ENCODE peak calls at places on chromosomes 4 and X, in ten cellular contexts. G, F, B, K, J, T, Y, M, S and X are unnamed samples. For H3K36me3, the result is how much of the 10 kb centered on the place peaks cover.

GRCh38 chrX:132818638-132819037 is 139.8 kb downstream of the HS6ST2 start:
- DNase-seq in J (no peak), B (no peak), M (no peak), K (no peak), Y (no peak), G (peak), S (no peak), T (no peak), F (no peak), X (no peak)

GRCh38 chr4:66000500-66001117 is 330.3 kb upstream of the EPHA5 start:
- DNase-seq in Y (no peak), B (no peak), T (no peak), S (no peak), F (no peak), M (no peak), J (no peak), K (no peak), G (no peak), X (no peak)

GRCh38 chr4:19494958-19495357 is 756.7 kb upstream of the SLIT2 start:
- DNase-seq in B (no peak), Y (no peak), J (no peak), S (no peak), T (no peak), G (no peak), F (no peak), M (peak), K (no peak), X (no peak)

GRCh38 chrX:71652405-71652804 is 14.9 kb upstream of the LOC101059915 start:
- DNase-seq in F (peak), K (peak), B (peak), M (peak), Y (no peak), S (no peak), T (peak), G (peak), J (peak), X (no peak)

GRCh38 chrX:122567911-122568310 is 616.2 kb upstream of the GRIA3 start:
- DNase-seq in B (no peak), J (no peak), S (no peak), M (no peak), F (no peak), G (no peak), T (no peak), K (no peak), Y (no peak), X (no peak)

GRCh38 chr4:147727476-147728028 is 4.3 kb upstream of the ARHGAP10 start:
- DNase-seq in T (no peak), G (no peak), K (no peak), F (no peak), Y (no peak), B (no peak), M (no peak), S (no peak), J (no peak), X (no peak)

GRCh38 chr4:41454393-41454792 is 83.6 kb upstream of the LIMCH1 start:
- DNase-seq in K (peak), M (no peak), Y (no peak), G (no peak), S (no peak), F (no peak), B (no peak), T (no peak), J (peak), X (no peak)

GRCh38 chr4:188002751-188003150 is 7.2 kb downstream of the ZFP42 start:
- DNase-seq in F (no peak), T (no peak), S (no peak), K (no peak), G (no peak), J (no peak), M (no peak), Y (no peak), B (no peak), X (no peak)

GRCh38 chrX:25015486-25016360 is at the start of gene ARX:
- DNase-seq in J (peak), F (peak), Y (peak), G (peak), K (peak), S (peak), T (no peak), M (peak), B (peak), X (peak)

GRCh38 chrX:149877636-149878035 is 3.3 kb upstream of the MAGEA8 start:
- DNase-seq in G (no peak), S (no peak), Y (no peak), J (no peak), K (no peak), F (no peak), T (no peak), M (peak), B (no peak), X (no peak)

GRCh38 chr4:153082322-153083301 is 121.6 kb upstream of the TRIM2 start:
- DNase-seq in J (no peak), S (peak), K (no peak), G (no peak), M (no peak), B (no peak), Y (no peak), F (no peak), T (no peak), X (no peak)

GRCh38 chrX:12060489-12061260 is 77.6 kb upstream of the FRMPD4 start:
- DNase-seq in F (no peak), K (no peak), Y (no peak), B (no peak), G (no peak), S (no peak), J (no peak), T (no peak), M (no peak), X (no peak)

GRCh38 chrX:12065251-12065650 is 73.0 kb upstream of the FRMPD4 start:
- DNase-seq in F (no peak), T (no peak), Y (no peak), J (peak), B (peak), M (peak), S (no peak), K (peak), G (peak), X (no peak)
- H3K36me3 ChIP-seq in F (under half), T (under half), Y (under half), J (under half), B (under half), M (under half), S (under half), K (under half), G (under half), X (under half)

GRCh38 chr4:110644008-110644407 is 21.1 kb upstream of the PITX2 start:
- DNase-seq in K (no peak), J (no peak), G (no peak), M (no peak), Y (no peak), F (no peak), S (no peak), B (peak), T (no peak), X (no peak)
- H3K36me3 ChIP-seq in K (under half), J (under half), G (under half), M (under half), Y (under half), F (under half), S (under half), B (under half), T (under half), X (under half)

GRCh38 chr4:181823183-181823582 is 420.0 kb upstream of the TENM3 start:
- DNase-seq in Y (no peak), G (peak), F (no peak), J (no peak), M (no peak), B (no peak), K (no peak), S (no peak), T (no peak), X (no peak)

GRCh38 chr4:181820518-181820917 is 422.7 kb upstream of the TENM3 start:
- DNase-seq in Y (no peak), J (no peak), G (no peak), F (no peak), M (no peak), T (no peak), S (no peak), B (no peak), K (no peak), X (no peak)

GRCh38 chr4:181821039-181822004 is 421.9 kb upstream of the TENM3 start:
- DNase-seq in T (no peak), Y (no peak), G (peak), J (no peak), B (no peak), K (peak), S (no peak), F (no peak), M (peak), X (no peak)

GRCh38 chr4:181822005-181822375 is 421.2 kb upstream of the TENM3 start:
- DNase-seq in K (no peak), M (peak), Y (no peak), F (no peak), S (no peak), G (no peak), T (no peak), J (no peak), B (no peak), X (no peak)

GRCh38 chr4:181819951-181820350 is 423.3 kb upstream of the TENM3 start:
- DNase-seq in J (no peak), Y (no peak), S (no peak), F (no peak), T (no peak), B (no peak), G (no peak), K (no peak), M (peak), X (no peak)
- H3K36me3 ChIP-seq in J (under half), Y (under half), S (under half), F (under half), T (under half), B (under half), G (under half), K (under half), M (under half), X (under half)

GRCh38 chr4:186701788-186702187 is 21.9 kb downstream of the FAT1 start:
- DNase-seq in G (no peak), B (no peak), T (no peak), F (no peak), Y (no peak), J (no peak), S (peak), K (no peak), M (no peak), X (no peak)

GRCh38 chr4:186699298-186699697 is 24.4 kb downstream of the FAT1 start:
- DNase-seq in M (peak), G (no peak), F (no peak), B (peak), J (peak), S (no peak), T (no peak), K (no peak), Y (no peak), X (no peak)

GRCh38 chr4:186701273-186701672 is 22.4 kb downstream of the FAT1 start:
- DNase-seq in G (peak), F (no peak), S (no peak), B (no peak), K (peak), M (peak), T (no peak), Y (no peak), J (no peak), X (no peak)

GRCh38 chr4:186699881-186700397 is 23.7 kb downstream of the FAT1 start:
- DNase-seq in J (no peak), Y (no peak), K (no peak), T (no peak), B (no peak), G (no peak), F (no peak), S (no peak), M (no peak), X (no peak)

GRCh38 chr4:186700746-186701145 is 22.9 kb downstream of the FAT1 start:
- DNase-seq in F (no peak), T (no peak), K (no peak), S (peak), G (no peak), B (no peak), J (no peak), M (peak), Y (peak), X (no peak)
- H3K36me3 ChIP-seq in F (under half), T (under half), K (under half), S (under half), G (under half), B (under half), J (under half), M (under half), Y (under half), X (under half)

GRCh38 chr4:8532245-8532781 is 47.9 kb upstream of the GPR78 start:
- DNase-seq in S (no peak), M (no peak), K (no peak), Y (no peak), T (no peak), B (peak), F (no peak), J (peak), G (no peak), X (no peak)
- H3K36me3 ChIP-seq in S (under half), M (under half), K (under half), Y (under half), T (under half), B (under half), F (under half), J (under half), G (under half), X (under half)